ENCODE peak calls at places on chromosomes 12 and 14, in six cellular contexts. O is cerebellar cortex; M is activated CD8-positive, alpha-beta memory T cell treated with anti-CD3 and anti-CD28 coated beads for 4 hours; Q is lower leg skin; R is NCI-H1092 treated with DMSO at 0.1 percent for 48 hours; J is HuH-7. G is an unnamed sample.

GRCh38 chr12:46944104-46944503 is 118.3 kb upstream of the SLC38A4 start:
- DNase-seq in O (no peak), M (no peak), Q (no peak), R (no peak), J (no peak), G (no peak)

GRCh38 chr14:105061428-105062047 is 3.7 kb downstream of the GPR132 start:
- DNase-seq in O (no peak), M (no peak), Q (no peak), R (no peak), J (no peak), G (no peak)

GRCh38 chr12:99232324-99232723 is 415.2 kb upstream of the GARIN6 start:
- DNase-seq in O (no peak), M (no peak), Q (no peak), R (peak; percentile 13), J (no peak), G (no peak)

GRCh38 chr14:65131176-65131765 is 29.0 kb upstream of the MAX start:
- DNase-seq in O (no peak), M (no peak), Q (no peak), R (no peak), J (no peak), G (no peak)

GRCh38 chr12:23949212-23950010 is at the start of gene SOX5:
- DNase-seq in O (peak; percentile 6), M (no peak), Q (no peak), R (peak; percentile 72), J (peak; percentile 48), G (peak; percentile 39)

GRCh38 chr14:104523546-104523935 is 56.0 kb upstream of the C14orf180 start:
- DNase-seq in O (no peak), M (no peak), Q (no peak), R (no peak), J (no peak), G (no peak)

GRCh38 chr14:29721586-29721985 is 206.1 kb downstream of the PRKD1 start:
- DNase-seq in O (no peak), M (no peak), Q (no peak), R (no peak), J (no peak), G (no peak)

GRCh38 chr12:46531059-46531785 is 158.6 kb upstream of the SLC38A2 start:
- DNase-seq in O (no peak), M (no peak), Q (no peak), R (no peak), J (no peak), G (no peak)

GRCh38 chr12:87720967-87721366 is 308.2 kb downstream of the C12orf50 start:
- DNase-seq in O (no peak), M (no peak), Q (no peak), R (no peak), J (no peak), G (no peak)

GRCh38 chr12:21987786-21988185 is 46.6 kb upstream of the ABCC9 start:
- DNase-seq in O (no peak), M (no peak), Q (no peak), R (no peak), J (no peak), G (no peak)

GRCh38 chr12:109385339-109386078 is 37.8 kb downstream of the MYO1H start:
- DNase-seq in O (peak; percentile 60), M (no peak), Q (peak; percentile 79), R (peak; percentile 18), J (peak; percentile 20), G (no peak)

GRCh38 chr14:93133476-93133875 is 17.8 kb upstream of the ITPK1 start:
- DNase-seq in O (no peak), M (no peak), Q (peak; percentile 49), R (no peak), J (no peak), G (no peak)

GRCh38 chr14:50961606-50962259 is 17.4 kb upstream of the PYGL start:
- DNase-seq in O (no peak), M (no peak), Q (no peak), R (no peak), J (no peak), G (peak; percentile 26)

GRCh38 chr12:12467222-12467621 is 95.4 kb downstream of the DUSP16 start:
- DNase-seq in O (no peak), M (peak; percentile 22), Q (no peak), R (no peak), J (no peak), G (no peak)

GRCh38 chr12:106118-106561 is 39.6 kb downstream of the IQSEC3 start:
- DNase-seq in O (no peak), M (no peak), Q (no peak), R (peak; percentile 77), J (no peak), G (no peak)

GRCh38 chr14:47852278-47852677 is 176.9 kb upstream of the MDGA2 start:
- DNase-seq in O (no peak), M (no peak), Q (no peak), R (no peak), J (no peak), G (no peak)

GRCh38 chr12:52506858-52507715 is 13.1 kb downstream of the KRT5 start:
- DNase-seq in O (peak; percentile 29), M (no peak), Q (peak; percentile 13), R (peak; percentile 36), J (peak; percentile 46), G (no peak)

GRCh38 chr14:35878272-35879140 is 52.4 kb downstream of the BRMS1L start:
- DNase-seq in O (peak; percentile 16), M (no peak), Q (no peak), R (no peak), J (no peak), G (no peak)

GRCh38 chr14:69559581-69560011 is 15.1 kb downstream of the CCDC177 start:
- DNase-seq in O (peak; percentile 70), M (no peak), Q (no peak), R (peak; percentile 90), J (no peak), G (no peak)

GRCh38 chr14:88299865-88300264 is 23.2 kb downstream of the KCNK10 start:
- DNase-seq in O (no peak), M (no peak), Q (no peak), R (no peak), J (no peak), G (no peak)

GRCh38 chr14:89215166-89215940 is 201.7 kb downstream of the FOXN3 start:
- DNase-seq in O (peak; percentile 21), M (no peak), Q (no peak), R (no peak), J (no peak), G (no peak)

GRCh38 chr12:53805067-53805466 is 53.3 kb upstream of the CISTR start:
- DNase-seq in O (no peak), M (no peak), Q (no peak), R (no peak), J (no peak), G (no peak)

GRCh38 chr12:12397184-12397583 is 40.3 kb downstream of the BORCS5 start:
- DNase-seq in O (no peak), M (no peak), Q (no peak), R (no peak), J (no peak), G (no peak)

GRCh38 chr14:101503431-101504095 is 57.7 kb upstream of the DIO3 start:
- DNase-seq in O (no peak), M (no peak), Q (no peak), R (no peak), J (no peak), G (no peak)

GRCh38 chr14:59727073-59727661 is 143.4 kb downstream of the RTN1 start:
- DNase-seq in O (no peak), M (no peak), Q (no peak), R (no peak), J (no peak), G (no peak)

GRCh38 chr14:101174980-101175606 is 271.6 kb upstream of the RTL1 start:
- DNase-seq in O (peak; percentile 68), M (no peak), Q (no peak), R (peak; percentile 91), J (no peak), G (no peak)

GRCh38 chr14:106185837-106186233 is 659.5 kb downstream of the TMEM121 start:
- DNase-seq in O (no peak), M (no peak), Q (no peak), R (no peak), J (no peak), G (no peak)

G was measured in lung.